ENCODE peak calls at places on chromosomes 3 and 15, in five cellular contexts. One of them, this sample, is unnamed.

GRCh38 chr3:107206945-107207344 is 170.3 kb upstream of the CCDC54 start:
- DNase-seq in CD8-positive, alpha-beta T cell: no peak
- DNase-seq in mesothelial cell of epicardium: no peak
- DNase-seq in stomach: no peak
- DNase-seq in upper lobe of right lung: no peak
- DNase-seq in this sample: no peak

GRCh38 chr3:182710557-182711157 is 82.6 kb upstream of the ATP11B start:
- DNase-seq in stomach: no peak
- DNase-seq in CD8-positive, alpha-beta T cell: no peak
- DNase-seq in mesothelial cell of epicardium: no peak
- DNase-seq in upper lobe of right lung: no peak
- DNase-seq in this sample: no peak

GRCh38 chr3:26191556-26191955 is 401.7 kb downstream of the OXSM start:
- DNase-seq in stomach: no peak
- DNase-seq in upper lobe of right lung: no peak
- DNase-seq in CD8-positive, alpha-beta T cell: no peak
- DNase-seq in mesothelial cell of epicardium: no peak
- DNase-seq in this sample: no peak

GRCh38 chr15:65094294-65094995 is 17.9 kb downstream of the KBTBD13 start:
- DNase-seq in CD8-positive, alpha-beta T cell: no peak
- DNase-seq in stomach: no peak
- DNase-seq in mesothelial cell of epicardium: no peak
- DNase-seq in upper lobe of right lung: no peak
- DNase-seq in this sample: no peak

GRCh38 chr15:66725468-66725785 is 23.4 kb downstream of the SMAD6 start:
- DNase-seq in mesothelial cell of epicardium: no peak
- DNase-seq in stomach: no peak
- DNase-seq in CD8-positive, alpha-beta T cell: no peak
- DNase-seq in upper lobe of right lung: no peak
- DNase-seq in this sample: no peak

GRCh38 chr3:39189150-39189510 is 3.3 kb downstream of the XIRP1 start:
- DNase-seq in upper lobe of right lung: no peak
- DNase-seq in stomach: no peak
- DNase-seq in mesothelial cell of epicardium: no peak
- DNase-seq in CD8-positive, alpha-beta T cell: no peak
- DNase-seq in this sample: no peak

GRCh38 chr3:129359102-129359461 is 69.4 kb downstream of the EFCAB12 start:
- DNase-seq in mesothelial cell of epicardium: no peak
- DNase-seq in stomach: no peak
- DNase-seq in upper lobe of right lung: no peak
- DNase-seq in CD8-positive, alpha-beta T cell: no peak
- DNase-seq in this sample: no peak

GRCh38 chr3:40102182-40102581 is 207.3 kb upstream of the EIF1B start:
- DNase-seq in stomach: no peak
- DNase-seq in upper lobe of right lung: no peak
- DNase-seq in CD8-positive, alpha-beta T cell: no peak
- DNase-seq in mesothelial cell of epicardium: no peak
- DNase-seq in this sample: no peak

GRCh38 chr3:45034612-45035252 is 8.6 kb downstream of the CLEC3B start:
- DNase-seq in upper lobe of right lung: peak
- DNase-seq in stomach: peak
- DNase-seq in mesothelial cell of epicardium: no peak
- DNase-seq in CD8-positive, alpha-beta T cell: peak
- DNase-seq in this sample: no peak

GRCh38 chr15:39565851-39566250 is 15.0 kb upstream of the THBS1 start:
- DNase-seq in upper lobe of right lung: no peak
- DNase-seq in stomach: no peak
- DNase-seq in mesothelial cell of epicardium: no peak
- DNase-seq in CD8-positive, alpha-beta T cell: no peak
- DNase-seq in this sample: no peak

GRCh38 chr3:52144796-52145735 is 9.2 kb downstream of the POC1A start:
- DNase-seq in upper lobe of right lung: no peak
- DNase-seq in mesothelial cell of epicardium: no peak
- DNase-seq in stomach: no peak
- DNase-seq in CD8-positive, alpha-beta T cell: no peak
- DNase-seq in this sample: no peak

GRCh38 chr15:67406257-67406861 is 114.6 kb upstream of the C15orf61 start:
- DNase-seq in CD8-positive, alpha-beta T cell: no peak
- DNase-seq in stomach: no peak
- DNase-seq in upper lobe of right lung: no peak
- DNase-seq in mesothelial cell of epicardium: no peak
- DNase-seq in this sample: no peak

GRCh38 chr3:134883697-134884385 is 88.8 kb downstream of the EPHB1 start:
- DNase-seq in CD8-positive, alpha-beta T cell: no peak
- DNase-seq in upper lobe of right lung: no peak
- DNase-seq in stomach: no peak
- DNase-seq in mesothelial cell of epicardium: no peak
- DNase-seq in this sample: no peak

GRCh38 chr15:98548172-98548971 is 100.0 kb upstream of the IGF1R start:
- DNase-seq in stomach: peak
- DNase-seq in CD8-positive, alpha-beta T cell: peak
- DNase-seq in upper lobe of right lung: peak
- DNase-seq in mesothelial cell of epicardium: peak
- DNase-seq in this sample: no peak

GRCh38 chr3:16528111-16528510 is 14.6 kb upstream of the RFTN1 start:
- DNase-seq in CD8-positive, alpha-beta T cell: no peak
- DNase-seq in upper lobe of right lung: no peak
- DNase-seq in stomach: no peak
- DNase-seq in mesothelial cell of epicardium: no peak
- DNase-seq in this sample: no peak

GRCh38 chr3:16533928-16534913 is 20.7 kb upstream of the RFTN1 start:
- DNase-seq in CD8-positive, alpha-beta T cell: no peak
- DNase-seq in mesothelial cell of epicardium: no peak
- DNase-seq in upper lobe of right lung: no peak
- DNase-seq in stomach: no peak
- DNase-seq in this sample: no peak

GRCh38 chr3:16528581-16528993 is 15.1 kb upstream of the RFTN1 start:
- DNase-seq in stomach: no peak
- DNase-seq in CD8-positive, alpha-beta T cell: no peak
- DNase-seq in mesothelial cell of epicardium: no peak
- DNase-seq in upper lobe of right lung: no peak
- DNase-seq in this sample: no peak

GRCh38 chr3:16524196-16524595 is 10.7 kb upstream of the RFTN1 start:
- DNase-seq in upper lobe of right lung: no peak
- DNase-seq in mesothelial cell of epicardium: no peak
- DNase-seq in CD8-positive, alpha-beta T cell: no peak
- DNase-seq in stomach: no peak
- DNase-seq in this sample: no peak

GRCh38 chr3:16529264-16529663 is 15.8 kb upstream of the RFTN1 start:
- DNase-seq in CD8-positive, alpha-beta T cell: no peak
- DNase-seq in mesothelial cell of epicardium: no peak
- DNase-seq in upper lobe of right lung: no peak
- DNase-seq in stomach: no peak
- DNase-seq in this sample: no peak
- TF ChIP-seq CTCF in CD8-positive, alpha-beta T cell: peak
- TF ChIP-seq CTCF in mesothelial cell of epicardium: no peak
- TF ChIP-seq CTCF in upper lobe of right lung: no peak
- TF ChIP-seq CTCF in stomach: no peak
- TF ChIP-seq CTCF in this sample: no peak

DNA sequence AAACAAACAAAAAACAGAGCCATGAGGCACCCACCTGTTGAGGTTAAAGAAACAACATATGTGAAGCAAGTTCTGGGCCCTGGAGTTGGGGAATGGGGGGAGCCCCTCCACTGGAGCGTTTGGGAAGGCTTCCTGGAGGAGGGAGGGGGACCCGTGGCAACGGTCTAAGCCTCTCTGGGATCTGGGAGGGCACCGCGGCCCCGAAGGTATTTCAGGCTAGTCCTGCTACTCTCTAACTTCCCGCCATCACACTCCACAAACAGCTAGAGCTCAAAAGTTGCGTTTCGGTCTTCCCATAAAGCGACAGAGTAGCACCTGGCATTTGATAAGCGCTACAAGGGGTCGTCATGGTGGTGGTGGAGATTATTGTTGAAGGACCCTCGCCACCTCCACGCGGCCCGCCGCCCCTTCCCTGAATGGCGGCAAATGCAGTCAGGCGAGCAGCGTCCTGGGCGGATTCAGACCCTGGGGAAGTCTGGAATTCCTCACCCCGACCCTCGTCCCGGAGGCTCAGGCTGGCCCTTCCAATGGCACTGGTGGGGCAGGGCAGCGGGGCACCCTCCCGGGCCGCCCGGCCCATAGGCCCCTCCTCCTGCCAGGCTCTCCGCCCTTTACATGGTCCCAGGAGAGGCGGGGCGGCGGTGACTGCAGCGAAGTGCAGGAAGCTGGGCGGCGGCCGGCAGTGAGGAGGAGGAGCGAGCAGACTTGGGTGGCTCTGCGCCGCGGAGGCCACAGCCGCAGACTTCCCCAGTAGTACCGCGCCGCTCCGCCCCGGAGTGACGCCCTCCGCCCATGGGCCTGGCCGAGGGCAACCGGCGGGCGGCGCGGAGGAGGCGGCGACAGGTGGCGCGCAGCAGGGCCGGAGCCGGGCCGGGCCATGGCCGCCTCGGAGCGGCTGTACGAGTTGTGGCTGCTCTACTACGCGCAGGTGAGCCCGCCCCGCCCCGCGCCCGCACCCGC is at the start of gene NBEAL2:
- DNase-seq in mesothelial cell of epicardium: peak
- DNase-seq in stomach: peak
- DNase-seq in upper lobe of right lung: peak
- DNase-seq in CD8-positive, alpha-beta T cell: peak
- DNase-seq in this sample: peak
- TF ChIP-seq CTCF in mesothelial cell of epicardium: no peak
- TF ChIP-seq CTCF in stomach: no peak
- TF ChIP-seq CTCF in upper lobe of right lung: no peak
- TF ChIP-seq CTCF in CD8-positive, alpha-beta T cell: no peak
- TF ChIP-seq CTCF in this sample: no peak

DNA sequence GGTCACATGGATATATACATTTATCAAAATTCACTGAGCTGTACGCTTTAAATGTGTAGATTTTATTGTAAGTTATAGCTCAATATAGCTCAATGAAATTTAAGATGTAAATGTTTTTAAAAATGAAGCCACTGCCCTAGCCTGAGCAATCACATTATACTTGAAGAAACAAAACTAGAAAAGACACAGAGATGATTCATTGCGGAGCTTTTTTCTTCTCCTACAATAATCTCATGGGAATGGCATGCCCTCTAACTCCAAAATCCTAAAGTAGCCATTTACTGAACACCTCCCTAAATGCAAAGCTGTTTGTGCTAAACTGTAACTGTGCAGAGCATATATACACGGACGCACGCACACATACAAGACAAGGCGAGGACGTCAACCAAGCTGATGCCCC is 84.2 kb downstream of the MYO9A start:
- DNase-seq in mesothelial cell of epicardium: no peak
- DNase-seq in stomach: no peak
- DNase-seq in CD8-positive, alpha-beta T cell: no peak
- DNase-seq in upper lobe of right lung: no peak
- DNase-seq in this sample: no peak
- TF ChIP-seq CTCF in mesothelial cell of epicardium: no peak
- TF ChIP-seq CTCF in stomach: no peak
- TF ChIP-seq CTCF in CD8-positive, alpha-beta T cell: no peak
- TF ChIP-seq CTCF in upper lobe of right lung: no peak
- TF ChIP-seq CTCF in this sample: no peak

GRCh38 chr3:139342054-139342453 is 1.8 kb upstream of the MRPS22 start:
- DNase-seq in stomach: no peak
- DNase-seq in CD8-positive, alpha-beta T cell: no peak
- DNase-seq in upper lobe of right lung: no peak
- DNase-seq in mesothelial cell of epicardium: no peak
- DNase-seq in this sample: no peak
- TF ChIP-seq CTCF in stomach: no peak
- TF ChIP-seq CTCF in CD8-positive, alpha-beta T cell: no peak
- TF ChIP-seq CTCF in upper lobe of right lung: no peak
- TF ChIP-seq CTCF in mesothelial cell of epicardium: no peak
- TF ChIP-seq CTCF in this sample: no peak

GRCh38 chr15:34621675-34622074 is 38.2 kb upstream of the GOLGA8B start:
- DNase-seq in mesothelial cell of epicardium: no peak
- DNase-seq in CD8-positive, alpha-beta T cell: no peak
- DNase-seq in upper lobe of right lung: no peak
- DNase-seq in stomach: no peak
- DNase-seq in this sample: no peak
- TF ChIP-seq CTCF in mesothelial cell of epicardium: no peak
- TF ChIP-seq CTCF in CD8-positive, alpha-beta T cell: no peak
- TF ChIP-seq CTCF in upper lobe of right lung: peak
- TF ChIP-seq CTCF in stomach: no peak
- TF ChIP-seq CTCF in this sample: peak

GRCh38 chr3:48546203-48546829 is 10.3 kb downstream of the PFKFB4 start:
- DNase-seq in stomach: no peak
- DNase-seq in mesothelial cell of epicardium: no peak
- DNase-seq in CD8-positive, alpha-beta T cell: no peak
- DNase-seq in upper lobe of right lung: no peak
- DNase-seq in this sample: no peak
- TF ChIP-seq CTCF in stomach: no peak
- TF ChIP-seq CTCF in mesothelial cell of epicardium: no peak
- TF ChIP-seq CTCF in CD8-positive, alpha-beta T cell: no peak
- TF ChIP-seq CTCF in upper lobe of right lung: no peak
- TF ChIP-seq CTCF in this sample: no peak

GRCh38 chr3:155983834-155984474 is 113.5 kb downstream of the GMPS start:
- DNase-seq in upper lobe of right lung: no peak
- DNase-seq in CD8-positive, alpha-beta T cell: no peak
- DNase-seq in stomach: no peak
- DNase-seq in mesothelial cell of epicardium: no peak
- DNase-seq in this sample: no peak

GRCh38 chr3:155991291-155991690 is 120.8 kb downstream of the GMPS start:
- DNase-seq in CD8-positive, alpha-beta T cell: no peak
- DNase-seq in stomach: no peak
- DNase-seq in mesothelial cell of epicardium: no peak
- DNase-seq in upper lobe of right lung: no peak
- DNase-seq in this sample: no peak

GRCh38 chr3:155991847-155992246 is 121.4 kb downstream of the GMPS start:
- DNase-seq in mesothelial cell of epicardium: no peak
- DNase-seq in upper lobe of right lung: no peak
- DNase-seq in CD8-positive, alpha-beta T cell: no peak
- DNase-seq in stomach: no peak
- DNase-seq in this sample: no peak

GRCh38 chr3:155984791-155985417 is 114.5 kb downstream of the GMPS start:
- DNase-seq in CD8-positive, alpha-beta T cell: no peak
- DNase-seq in mesothelial cell of epicardium: no peak
- DNase-seq in upper lobe of right lung: no peak
- DNase-seq in stomach: no peak
- DNase-seq in this sample: no peak

DNA sequence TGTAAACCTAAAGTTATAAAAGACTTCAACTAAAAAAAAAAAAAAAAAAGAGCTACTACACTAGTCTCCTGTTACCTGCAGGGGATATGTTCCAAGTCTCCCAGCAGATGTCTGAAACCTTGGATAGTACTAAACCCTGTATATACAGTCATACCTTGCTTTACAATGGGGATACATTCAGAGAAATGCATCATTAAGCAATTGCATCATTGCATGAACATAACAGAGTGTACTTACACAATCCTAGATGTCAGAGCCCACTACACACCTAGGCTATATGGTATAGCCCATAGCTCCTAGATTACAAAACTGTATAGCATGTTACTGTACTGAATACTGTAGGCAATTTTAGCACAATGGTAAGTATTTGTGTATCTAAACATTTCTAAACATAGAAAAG is 119.1 kb downstream of the GMPS start:
- DNase-seq in mesothelial cell of epicardium: no peak
- DNase-seq in stomach: no peak
- DNase-seq in upper lobe of right lung: no peak
- DNase-seq in CD8-positive, alpha-beta T cell: no peak
- DNase-seq in this sample: no peak
- TF ChIP-seq CTCF in mesothelial cell of epicardium: no peak
- TF ChIP-seq CTCF in stomach: no peak
- TF ChIP-seq CTCF in upper lobe of right lung: no peak
- TF ChIP-seq CTCF in CD8-positive, alpha-beta T cell: no peak
- TF ChIP-seq CTCF in this sample: no peak

GRCh38 chr3:188330138-188330537 is 176.2 kb downstream of the LPP start:
- DNase-seq in upper lobe of right lung: no peak
- DNase-seq in CD8-positive, alpha-beta T cell: no peak
- DNase-seq in stomach: no peak
- DNase-seq in mesothelial cell of epicardium: no peak
- DNase-seq in this sample: no peak
- TF ChIP-seq CTCF in upper lobe of right lung: no peak
- TF ChIP-seq CTCF in CD8-positive, alpha-beta T cell: no peak
- TF ChIP-seq CTCF in stomach: no peak
- TF ChIP-seq CTCF in mesothelial cell of epicardium: no peak
- TF ChIP-seq CTCF in this sample: no peak

GRCh38 chr3:481680-482079 is 285.1 kb downstream of the CHL1 start:
- DNase-seq in stomach: no peak
- DNase-seq in mesothelial cell of epicardium: no peak
- DNase-seq in upper lobe of right lung: no peak
- DNase-seq in CD8-positive, alpha-beta T cell: no peak
- DNase-seq in this sample: no peak
- TF ChIP-seq CTCF in stomach: no peak
- TF ChIP-seq CTCF in mesothelial cell of epicardium: peak
- TF ChIP-seq CTCF in upper lobe of right lung: peak
- TF ChIP-seq CTCF in CD8-positive, alpha-beta T cell: no peak
- TF ChIP-seq CTCF in this sample: peak